ENCODE peak calls at places on chromosomes 16 and 17, in four cellular contexts. One of them, this sample, is unnamed.
A peak's percentile ranks its signal among the peaks of the same experiment; 100 is the strongest.

GRCh38 chr17:55264640-55265298 is at the start of gene HLF:
- DNase-seq in Peyer's patch: peak; percentile 88
- DNase-seq in neural progenitor cell: peak; percentile 94
- DNase-seq in ovary: peak; percentile 89
- DNase-seq in this sample: peak; percentile 94

GRCh38 chr17:42409467-42410351 is 13.3 kb downstream of the CAVIN1 start:
- DNase-seq in ovary: peak; percentile 56
- DNase-seq in Peyer's patch: peak; percentile 66
- DNase-seq in neural progenitor cell: no peak
- DNase-seq in this sample: no peak

GRCh38 chr16:3553138-3553923 is 23.9 kb downstream of the NLRC3 start:
- DNase-seq in neural progenitor cell: peak; percentile 44
- DNase-seq in Peyer's patch: no peak
- DNase-seq in ovary: no peak
- DNase-seq in this sample: peak; percentile 80

GRCh38 chr16:5944971-5945370 is 847.4 kb upstream of the EEF2KMT start:
- DNase-seq in ovary: no peak
- DNase-seq in neural progenitor cell: no peak
- DNase-seq in Peyer's patch: no peak
- DNase-seq in this sample: no peak

GRCh38 chr17:39767147-39767546 is 29.4 kb downstream of the GRB7 start:
- DNase-seq in ovary: no peak
- DNase-seq in Peyer's patch: no peak
- DNase-seq in neural progenitor cell: no peak
- DNase-seq in this sample: no peak

GRCh38 chr16:81633680-81634379 is 145.3 kb upstream of the PLCG2 start:
- DNase-seq in ovary: no peak
- DNase-seq in neural progenitor cell: no peak
- DNase-seq in Peyer's patch: no peak
- DNase-seq in this sample: no peak

GRCh38 chr17:76597156-76598003 is 11.7 kb upstream of the ST6GALNAC2 start:
- DNase-seq in neural progenitor cell: no peak
- DNase-seq in Peyer's patch: no peak
- DNase-seq in ovary: no peak
- DNase-seq in this sample: peak; percentile 10

GRCh38 chr17:42683407-42684031 is 1.2 kb downstream of the CNTNAP1 start:
- DNase-seq in neural progenitor cell: peak; percentile 58
- DNase-seq in ovary: no peak
- DNase-seq in Peyer's patch: no peak
- DNase-seq in this sample: peak; percentile 81

GRCh38 chr17:74464730-74465377 is 1.6 kb upstream of the CD300A start:
- DNase-seq in Peyer's patch: no peak
- DNase-seq in neural progenitor cell: no peak
- DNase-seq in ovary: no peak
- DNase-seq in this sample: no peak

GRCh38 chr16:12802661-12803060 is 1.0 kb downstream of the CPPED1 start:
- DNase-seq in ovary: no peak
- DNase-seq in neural progenitor cell: no peak
- DNase-seq in Peyer's patch: no peak
- DNase-seq in this sample: peak; percentile 14

GRCh38 chr17:46020023-46020735 is 21.1 kb downstream of the STH start:
- DNase-seq in Peyer's patch: peak; percentile 79
- DNase-seq in neural progenitor cell: no peak
- DNase-seq in ovary: no peak
- DNase-seq in this sample: no peak

GRCh38 chr16:69852815-69853214 is 90.7 kb downstream of the WWP2 start:
- DNase-seq in ovary: no peak
- DNase-seq in neural progenitor cell: no peak
- DNase-seq in Peyer's patch: no peak
- DNase-seq in this sample: no peak

GRCh38 chr17:27634026-27634335 is 3.0 kb downstream of the LGALS9 start:
- DNase-seq in Peyer's patch: no peak
- DNase-seq in neural progenitor cell: no peak
- DNase-seq in ovary: no peak
- DNase-seq in this sample: no peak

GRCh38 chr16:64238576-64238975 is 883.3 kb downstream of the CDH11 start:
- DNase-seq in ovary: no peak
- DNase-seq in neural progenitor cell: no peak
- DNase-seq in Peyer's patch: no peak
- DNase-seq in this sample: no peak

GRCh38 chr17:41937970-41938851 is 7.8 kb downstream of the ODAD4 start:
- DNase-seq in Peyer's patch: no peak
- DNase-seq in ovary: no peak
- DNase-seq in neural progenitor cell: no peak
- DNase-seq in this sample: no peak

GRCh38 chr17:35612924-35613521 is 25.9 kb downstream of the AP2B1 start:
- DNase-seq in neural progenitor cell: peak; percentile 66
- DNase-seq in Peyer's patch: peak; percentile 78
- DNase-seq in ovary: no peak
- DNase-seq in this sample: peak; percentile 50

GRCh38 chr17:5789443-5789842 is 205.1 kb upstream of the NLRP1 start:
- DNase-seq in Peyer's patch: no peak
- DNase-seq in neural progenitor cell: peak; percentile 85
- DNase-seq in ovary: no peak
- DNase-seq in this sample: no peak

GRCh38 chr16:15427648-15428239 is 6.6 kb upstream of the BMERB1 start:
- DNase-seq in ovary: peak; percentile 81
- DNase-seq in neural progenitor cell: peak; percentile 45
- DNase-seq in Peyer's patch: peak; percentile 88
- DNase-seq in this sample: peak; percentile 62

GRCh38 chr17:32742686-32743538 is 134.0 kb downstream of the MYO1D start:
- DNase-seq in ovary: no peak
- DNase-seq in neural progenitor cell: no peak
- DNase-seq in Peyer's patch: no peak
- DNase-seq in this sample: no peak

GRCh38 chr17:58319181-58320162 is 9.1 kb downstream of the TSPOAP1 start:
- DNase-seq in neural progenitor cell: no peak
- DNase-seq in Peyer's patch: peak; percentile 41
- DNase-seq in ovary: no peak
- DNase-seq in this sample: peak; percentile 50

GRCh38 chr16:24540575-24541240 is 1.3 kb downstream of the RBBP6 start:
- DNase-seq in neural progenitor cell: peak; percentile 36
- DNase-seq in Peyer's patch: no peak
- DNase-seq in ovary: peak; percentile 27
- DNase-seq in this sample: no peak

GRCh38 chr17:33197342-33197741 is 95.8 kb downstream of the ASIC2 start:
- DNase-seq in Peyer's patch: peak; percentile 6
- DNase-seq in neural progenitor cell: no peak
- DNase-seq in ovary: no peak
- DNase-seq in this sample: no peak

DNA sequence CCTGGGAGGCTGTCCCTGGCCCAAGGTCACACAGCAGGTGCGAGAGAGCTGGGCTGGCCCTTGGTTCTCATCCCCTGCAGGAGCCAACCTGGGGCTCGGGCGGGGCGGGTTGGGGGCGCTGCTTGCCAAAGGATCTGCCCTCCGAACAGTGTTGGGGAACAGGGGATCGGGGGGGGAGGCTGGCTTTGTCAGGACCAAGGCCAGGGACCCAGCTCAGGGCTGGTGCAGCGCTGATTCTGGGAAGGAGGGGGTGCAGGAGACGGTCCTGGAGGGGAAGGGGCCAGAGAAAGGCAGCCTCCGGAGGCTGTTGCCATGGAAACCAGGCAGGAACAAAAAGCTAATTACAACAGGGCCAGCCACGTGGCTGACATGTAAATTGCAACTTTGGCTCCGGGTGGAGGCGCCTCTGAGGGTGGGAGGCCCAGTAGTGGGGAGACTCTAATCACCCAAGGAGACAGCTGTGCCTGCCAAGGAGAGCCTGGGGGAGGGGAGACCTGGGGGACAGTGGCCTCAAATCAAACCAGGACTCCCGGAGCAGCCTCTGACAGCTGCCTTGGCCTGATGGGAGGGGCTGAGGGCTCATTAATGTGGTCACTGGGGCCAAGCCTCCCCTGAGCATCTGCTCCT is 1.3 kb downstream of the TUBB3 start:
- DNase-seq in Peyer's patch: no peak
- DNase-seq in ovary: peak; percentile 49
- DNase-seq in neural progenitor cell: peak; percentile 94
- DNase-seq in this sample: peak; percentile 97
- H3K4me3 ChIP-seq in Peyer's patch: no peak overlapping the region
- H3K4me3 ChIP-seq in ovary: no peak overlapping the region
- H3K4me3 ChIP-seq in neural progenitor cell: peak overlapping the region; percentile 68
- H3K4me3 ChIP-seq in this sample: peak overlapping the region; percentile 69

GRCh38 chr17:79702071-79702470 is 28.7 kb upstream of the ENPP7 start:
- DNase-seq in ovary: no peak
- DNase-seq in neural progenitor cell: peak; percentile 64
- DNase-seq in Peyer's patch: no peak
- DNase-seq in this sample: peak; percentile 83
- H3K27me3 ChIP-seq in ovary: no peaks in the 10 kb centered on the region
- H3K27me3 ChIP-seq in neural progenitor cell: no peaks in the 10 kb centered on the region
- H3K27me3 ChIP-seq in Peyer's patch: no peaks in the 10 kb centered on the region
- H3K27me3 ChIP-seq in this sample: no peaks in the 10 kb centered on the region

GRCh38 chr16:66590322-66590721 is 11.1 kb downstream of the CMTM2 start:
- DNase-seq in neural progenitor cell: no peak
- DNase-seq in ovary: no peak
- DNase-seq in Peyer's patch: peak; percentile 43
- DNase-seq in this sample: no peak
- H3K4me3 ChIP-seq in neural progenitor cell: no peak overlapping the region
- H3K4me3 ChIP-seq in ovary: no peak overlapping the region
- H3K4me3 ChIP-seq in Peyer's patch: peak overlapping the region; percentile 5
- H3K4me3 ChIP-seq in this sample: no peak overlapping the region

GRCh38 chr17:205817-206216 is 24.4 kb upstream of the DOC2B start:
- DNase-seq in ovary: no peak
- DNase-seq in Peyer's patch: no peak
- DNase-seq in neural progenitor cell: no peak
- DNase-seq in this sample: no peak

GRCh38 chr17:205176-205538 is 23.7 kb upstream of the DOC2B start:
- DNase-seq in Peyer's patch: no peak
- DNase-seq in neural progenitor cell: no peak
- DNase-seq in ovary: no peak
- DNase-seq in this sample: no peak

GRCh38 chr17:206941-207560 is 25.6 kb upstream of the DOC2B start:
- DNase-seq in Peyer's patch: no peak
- DNase-seq in ovary: no peak
- DNase-seq in neural progenitor cell: no peak
- DNase-seq in this sample: peak; percentile 76

GRCh38 chr17:208429-208828 is 27.0 kb upstream of the DOC2B start:
- DNase-seq in neural progenitor cell: no peak
- DNase-seq in ovary: no peak
- DNase-seq in Peyer's patch: no peak
- DNase-seq in this sample: no peak

GRCh38 chr17:207775-208174 is 26.3 kb upstream of the DOC2B start:
- DNase-seq in Peyer's patch: no peak
- DNase-seq in ovary: no peak
- DNase-seq in neural progenitor cell: no peak
- DNase-seq in this sample: no peak
- H3K27me3 ChIP-seq in Peyer's patch: no peaks in the 10 kb centered on the region
- H3K27me3 ChIP-seq in ovary: no peaks in the 10 kb centered on the region
- H3K27me3 ChIP-seq in neural progenitor cell: no peaks in the 10 kb centered on the region
- H3K27me3 ChIP-seq in this sample: no peaks in the 10 kb centered on the region

GRCh38 chr17:2386400-2387085 is 14.3 kb downstream of the MNT start:
- DNase-seq in neural progenitor cell: no peak
- DNase-seq in ovary: peak; percentile 35
- DNase-seq in Peyer's patch: peak; percentile 84
- DNase-seq in this sample: no peak

GRCh38 chr17:2388020-2388704 is 12.7 kb downstream of the MNT start:
- DNase-seq in Peyer's patch: no peak
- DNase-seq in ovary: peak; percentile 37
- DNase-seq in neural progenitor cell: no peak
- DNase-seq in this sample: no peak

GRCh38 chr17:2387086-2388019 is 13.5 kb downstream of the MNT start:
- DNase-seq in Peyer's patch: no peak
- DNase-seq in ovary: peak; percentile 43
- DNase-seq in neural progenitor cell: no peak
- DNase-seq in this sample: no peak

GRCh38 chr17:2390199-2390880 is 10.5 kb downstream of the MNT start:
- DNase-seq in Peyer's patch: no peak
- DNase-seq in ovary: peak; percentile 40
- DNase-seq in neural progenitor cell: no peak
- DNase-seq in this sample: no peak

DNA sequence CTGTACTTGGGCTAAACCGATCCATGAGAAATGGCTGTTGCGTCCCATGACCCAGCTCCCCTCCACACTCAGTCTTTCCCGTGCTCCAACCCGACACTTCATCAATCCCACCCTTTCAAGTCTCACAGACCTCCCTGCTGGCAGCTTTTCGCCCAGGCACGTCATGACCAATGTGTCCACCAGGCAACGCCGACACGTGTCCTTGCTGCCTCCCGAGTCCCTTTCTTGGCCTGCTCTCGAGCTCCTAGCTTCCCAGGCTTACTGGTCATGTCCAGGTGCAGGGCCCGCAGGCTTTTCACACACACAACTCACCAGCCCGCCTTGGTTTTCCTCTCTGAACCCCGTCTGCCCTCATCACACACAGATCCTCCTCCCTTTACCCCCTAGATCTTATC is 12.2 kb downstream of the MNT start:
- DNase-seq in Peyer's patch: no peak
- DNase-seq in ovary: peak; percentile 32
- DNase-seq in neural progenitor cell: peak; percentile 42
- DNase-seq in this sample: no peak
- H3K4me3 ChIP-seq in Peyer's patch: no peak overlapping the region
- H3K4me3 ChIP-seq in ovary: no peak overlapping the region
- H3K4me3 ChIP-seq in neural progenitor cell: no peak overlapping the region
- H3K4me3 ChIP-seq in this sample: no peak overlapping the region